ENCODE peak calls at places on chromosomes 7 and 10, in eight cellular contexts. One of them, this sample, is unnamed.
A peak's percentile ranks its signal among the peaks of the same experiment; 100 is the strongest.

GRCh38 chr10:71161429-71161828 is 50.9 kb upstream of the UNC5B start:
- DNase-seq in sigmoid colon: no peak
- DNase-seq in suprapubic skin: no peak
- DNase-seq in A549: no peak
- DNase-seq in K562: no peak
- DNase-seq in transverse colon: no peak
- DNase-seq in stomach: no peak
- DNase-seq in tibial nerve: no peak
- DNase-seq in this sample: no peak

GRCh38 chr7:40850017-40850416 is 715.2 kb downstream of the SUGCT start:
- DNase-seq in sigmoid colon: no peak
- DNase-seq in suprapubic skin: no peak
- DNase-seq in A549: no peak
- DNase-seq in K562: no peak
- DNase-seq in transverse colon: no peak
- DNase-seq in stomach: no peak
- DNase-seq in tibial nerve: no peak
- DNase-seq in this sample: no peak

GRCh38 chr7:155195939-155196523 is 101.6 kb upstream of the INSIG1 start:
- DNase-seq in sigmoid colon: no peak
- DNase-seq in suprapubic skin: no peak
- DNase-seq in A549: no peak
- DNase-seq in K562: no peak
- DNase-seq in transverse colon: no peak
- DNase-seq in stomach: no peak
- DNase-seq in tibial nerve: no peak
- DNase-seq in this sample: no peak

GRCh38 chr7:33916357-33917081 is 11.2 kb downstream of the BMPER start:
- DNase-seq in sigmoid colon: no peak
- DNase-seq in suprapubic skin: no peak
- DNase-seq in A549: no peak
- DNase-seq in K562: no peak
- DNase-seq in transverse colon: no peak
- DNase-seq in stomach: no peak
- DNase-seq in tibial nerve: no peak
- DNase-seq in this sample: no peak

GRCh38 chr7:66921918-66922486 is 977 bp downstream of the TMEM248 start:
- DNase-seq in sigmoid colon: no peak
- DNase-seq in suprapubic skin: no peak
- DNase-seq in A549: no peak
- DNase-seq in K562: peak; percentile 67
- DNase-seq in transverse colon: peak; percentile 22
- DNase-seq in stomach: no peak
- DNase-seq in tibial nerve: no peak
- DNase-seq in this sample: no peak

GRCh38 chr7:106773228-106773627 is 91.9 kb upstream of the PIK3CG start:
- DNase-seq in sigmoid colon: no peak
- DNase-seq in suprapubic skin: no peak
- DNase-seq in A549: peak; percentile 31
- DNase-seq in K562: no peak
- DNase-seq in transverse colon: no peak
- DNase-seq in stomach: no peak
- DNase-seq in tibial nerve: no peak
- DNase-seq in this sample: no peak

GRCh38 chr7:116249969-116250553 is 39.7 kb downstream of the TES start:
- DNase-seq in sigmoid colon: no peak
- DNase-seq in suprapubic skin: no peak
- DNase-seq in A549: peak; percentile 78
- DNase-seq in K562: peak; percentile 47
- DNase-seq in transverse colon: no peak
- DNase-seq in stomach: no peak
- DNase-seq in tibial nerve: no peak
- DNase-seq in this sample: no peak

GRCh38 chr10:8051109-8051781 is 3.2 kb upstream of the GATA3 start:
- DNase-seq in sigmoid colon: no peak
- DNase-seq in suprapubic skin: no peak
- DNase-seq in A549: no peak
- DNase-seq in K562: no peak
- DNase-seq in transverse colon: no peak
- DNase-seq in stomach: no peak
- DNase-seq in tibial nerve: no peak
- DNase-seq in this sample: no peak

GRCh38 chr10:99329238-99329890 is at the start of gene CNNM1:
- DNase-seq in sigmoid colon: peak; percentile 74
- DNase-seq in suprapubic skin: peak; percentile 78
- DNase-seq in A549: peak; percentile 77
- DNase-seq in K562: no peak
- DNase-seq in transverse colon: no peak
- DNase-seq in stomach: no peak
- DNase-seq in tibial nerve: no peak
- DNase-seq in this sample: no peak

GRCh38 chr7:99531354-99531765 is 20.6 kb downstream of the FAM200A start:
- DNase-seq in sigmoid colon: no peak
- DNase-seq in suprapubic skin: no peak
- DNase-seq in A549: peak; percentile 55
- DNase-seq in K562: no peak
- DNase-seq in transverse colon: no peak
- DNase-seq in stomach: no peak
- DNase-seq in tibial nerve: no peak
- DNase-seq in this sample: no peak

GRCh38 chr7:150914196-150914595 is 61.9 kb downstream of the AOC1 start:
- DNase-seq in sigmoid colon: no peak
- DNase-seq in suprapubic skin: no peak
- DNase-seq in A549: no peak
- DNase-seq in K562: no peak
- DNase-seq in transverse colon: no peak
- DNase-seq in stomach: no peak
- DNase-seq in tibial nerve: no peak
- DNase-seq in this sample: no peak

GRCh38 chr10:86899670-86900276 is 57.6 kb downstream of the MMRN2 start:
- DNase-seq in sigmoid colon: peak; percentile 86
- DNase-seq in suprapubic skin: no peak
- DNase-seq in A549: peak; percentile 77
- DNase-seq in K562: peak; percentile 33
- DNase-seq in transverse colon: peak; percentile 71
- DNase-seq in stomach: peak; percentile 63
- DNase-seq in tibial nerve: peak; percentile 91
- DNase-seq in this sample: no peak

GRCh38 chr10:101986277-101986971 is 69.5 kb downstream of the ARMH3 start:
- DNase-seq in sigmoid colon: no peak
- DNase-seq in suprapubic skin: no peak
- DNase-seq in A549: no peak
- DNase-seq in K562: no peak
- DNase-seq in transverse colon: peak; percentile 23
- DNase-seq in stomach: peak; percentile 53
- DNase-seq in tibial nerve: no peak
- DNase-seq in this sample: peak; percentile 67

GRCh38 chr10:111076682-111077661 is at the start of gene ADRA2A:
- DNase-seq in sigmoid colon: no peak
- DNase-seq in suprapubic skin: no peak
- DNase-seq in A549: peak; percentile 44
- DNase-seq in K562: no peak
- DNase-seq in transverse colon: peak; percentile 44
- DNase-seq in stomach: peak; percentile 30
- DNase-seq in tibial nerve: no peak
- DNase-seq in this sample: peak; percentile 90

GRCh38 chr10:10489086-10489485 is 528.6 kb upstream of the CELF2 start:
- DNase-seq in sigmoid colon: no peak
- DNase-seq in suprapubic skin: no peak
- DNase-seq in A549: no peak
- DNase-seq in K562: no peak
- DNase-seq in transverse colon: no peak
- DNase-seq in stomach: no peak
- DNase-seq in tibial nerve: no peak
- DNase-seq in this sample: no peak

GRCh38 chr10:30390207-30390606 is 41.1 kb upstream of the MTPAP start:
- DNase-seq in sigmoid colon: no peak
- DNase-seq in suprapubic skin: no peak
- DNase-seq in A549: no peak
- DNase-seq in K562: no peak
- DNase-seq in transverse colon: no peak
- DNase-seq in stomach: no peak
- DNase-seq in tibial nerve: no peak
- DNase-seq in this sample: no peak

GRCh38 chr10:30384791-30385201 is 35.7 kb upstream of the MTPAP start:
- DNase-seq in sigmoid colon: no peak
- DNase-seq in suprapubic skin: no peak
- DNase-seq in A549: peak; percentile 67
- DNase-seq in K562: no peak
- DNase-seq in transverse colon: no peak
- DNase-seq in stomach: no peak
- DNase-seq in tibial nerve: no peak
- DNase-seq in this sample: no peak

GRCh38 chr10:30386801-30387588 is 37.9 kb upstream of the MTPAP start:
- DNase-seq in sigmoid colon: no peak
- DNase-seq in suprapubic skin: no peak
- DNase-seq in A549: no peak
- DNase-seq in K562: no peak
- DNase-seq in transverse colon: no peak
- DNase-seq in stomach: no peak
- DNase-seq in tibial nerve: no peak
- DNase-seq in this sample: no peak

GRCh38 chr10:30389543-30389942 is 40.5 kb upstream of the MTPAP start:
- DNase-seq in sigmoid colon: no peak
- DNase-seq in suprapubic skin: no peak
- DNase-seq in A549: no peak
- DNase-seq in K562: no peak
- DNase-seq in transverse colon: no peak
- DNase-seq in stomach: no peak
- DNase-seq in tibial nerve: no peak
- DNase-seq in this sample: no peak

DNA sequence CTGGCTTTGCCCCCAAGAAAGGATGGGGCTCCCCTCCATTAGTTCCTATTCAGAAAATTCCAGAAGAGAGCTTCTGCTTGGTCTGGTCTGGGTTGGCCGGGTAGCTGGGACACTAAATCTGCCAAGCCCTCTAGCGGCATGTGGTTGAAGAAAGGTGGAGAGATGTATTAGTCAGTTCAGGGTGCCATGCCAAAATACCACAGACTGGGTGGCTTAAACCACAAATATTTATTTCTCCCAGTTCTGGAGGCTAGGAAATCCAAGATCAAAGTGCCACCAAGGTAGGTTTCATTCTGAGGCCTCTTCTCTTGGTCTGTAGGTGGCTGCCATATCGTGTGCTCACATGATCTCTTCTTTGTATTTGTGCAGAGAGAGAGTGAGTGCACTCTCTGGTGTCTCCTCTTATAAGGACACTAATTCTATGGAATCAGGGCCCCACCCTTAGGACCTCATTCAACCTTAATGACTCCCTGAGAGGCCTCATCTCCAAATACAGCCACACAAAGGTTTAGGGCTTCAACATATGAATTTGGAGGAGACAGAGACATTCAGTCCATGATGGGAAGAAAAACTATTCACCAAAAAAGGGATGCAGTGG is 38.7 kb upstream of the MTPAP start:
- DNase-seq in sigmoid colon: no peak
- DNase-seq in suprapubic skin: no peak
- DNase-seq in A549: peak; percentile 21
- DNase-seq in K562: no peak
- DNase-seq in transverse colon: no peak
- DNase-seq in stomach: no peak
- DNase-seq in tibial nerve: no peak
- DNase-seq in this sample: no peak
- TF ChIP-seq EP300 in sigmoid colon: no peak
- TF ChIP-seq EP300 in suprapubic skin: no peak
- TF ChIP-seq EP300 in A549: no peak
- TF ChIP-seq EP300 in K562: no peak
- TF ChIP-seq EP300 in transverse colon: no peak
- TF ChIP-seq EP300 in stomach: no peak
- TF ChIP-seq EP300 in tibial nerve: no peak
- TF ChIP-seq EP300 in this sample: no peak

DNA sequence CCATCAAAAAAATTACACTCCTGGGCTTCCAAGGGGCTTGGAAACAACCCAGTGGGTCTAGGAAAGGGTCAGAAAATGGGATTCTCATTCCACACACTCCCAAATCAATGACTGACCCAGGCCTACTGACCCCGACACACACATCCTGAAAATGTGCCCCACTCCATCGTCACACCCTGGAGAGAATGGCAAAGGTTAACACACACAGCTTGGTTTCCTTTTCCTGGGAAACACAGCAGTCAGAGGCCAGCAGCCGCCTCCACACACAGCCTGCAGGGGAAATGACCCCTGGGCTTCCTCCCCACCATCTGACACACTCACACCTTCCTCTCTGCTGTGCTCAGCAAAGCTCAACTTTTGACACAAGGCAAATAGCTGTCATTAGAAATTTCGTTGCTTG is 42.9 kb downstream of the SH3PXD2A start:
- DNase-seq in sigmoid colon: no peak
- DNase-seq in suprapubic skin: no peak
- DNase-seq in A549: no peak
- DNase-seq in K562: no peak
- DNase-seq in transverse colon: peak; percentile 37
- DNase-seq in stomach: no peak
- DNase-seq in tibial nerve: no peak
- DNase-seq in this sample: no peak
- TF ChIP-seq EP300 in sigmoid colon: no peak
- TF ChIP-seq EP300 in suprapubic skin: no peak
- TF ChIP-seq EP300 in A549: no peak
- TF ChIP-seq EP300 in K562: no peak
- TF ChIP-seq EP300 in transverse colon: no peak
- TF ChIP-seq EP300 in stomach: no peak
- TF ChIP-seq EP300 in tibial nerve: no peak
- TF ChIP-seq EP300 in this sample: no peak

GRCh38 chr7:44505595-44505994 is 15.1 kb upstream of the NUDCD3 start:
- DNase-seq in sigmoid colon: no peak
- DNase-seq in suprapubic skin: no peak
- DNase-seq in A549: no peak
- DNase-seq in K562: no peak
- DNase-seq in transverse colon: no peak
- DNase-seq in stomach: no peak
- DNase-seq in tibial nerve: no peak
- DNase-seq in this sample: no peak
- TF ChIP-seq EP300 in sigmoid colon: no peak
- TF ChIP-seq EP300 in suprapubic skin: no peak
- TF ChIP-seq EP300 in A549: no peak
- TF ChIP-seq EP300 in K562: no peak
- TF ChIP-seq EP300 in transverse colon: no peak
- TF ChIP-seq EP300 in stomach: no peak
- TF ChIP-seq EP300 in tibial nerve: no peak
- TF ChIP-seq EP300 in this sample: no peak

DNA sequence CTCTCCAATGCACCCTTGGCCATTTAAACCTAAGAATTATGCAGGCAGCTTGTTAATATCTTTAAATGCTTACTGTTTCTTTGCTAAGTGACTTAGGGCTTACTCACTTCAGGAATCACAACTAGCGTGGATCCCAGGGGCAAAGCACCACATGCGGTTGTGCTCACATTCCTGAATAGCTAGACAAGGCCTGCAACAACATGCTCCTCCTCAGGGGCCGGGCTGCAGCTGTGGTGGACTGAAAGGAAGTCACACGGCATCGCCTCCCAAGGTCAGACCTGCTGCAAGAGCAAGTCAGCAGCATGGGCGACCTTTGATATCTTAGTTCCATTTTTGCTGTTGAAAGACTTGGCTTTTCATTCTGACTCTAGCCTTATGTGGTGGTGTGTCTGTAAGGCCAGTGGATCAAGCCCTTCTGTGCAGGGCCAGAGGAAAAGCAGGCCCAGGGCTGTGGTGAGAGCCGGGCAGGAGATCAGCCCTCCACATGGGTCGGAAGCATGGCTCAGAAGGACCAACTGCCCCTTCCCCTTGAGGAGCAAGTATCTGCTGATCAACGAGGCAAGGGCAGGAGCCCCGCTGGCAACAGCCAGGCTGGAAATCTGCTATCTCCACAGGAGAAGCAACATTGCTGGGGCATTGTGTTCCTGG is 92.0 kb upstream of the MBL2 start:
- DNase-seq in sigmoid colon: no peak
- DNase-seq in suprapubic skin: no peak
- DNase-seq in A549: peak; percentile 5
- DNase-seq in K562: no peak
- DNase-seq in transverse colon: no peak
- DNase-seq in stomach: no peak
- DNase-seq in tibial nerve: peak; percentile 62
- DNase-seq in this sample: no peak
- TF ChIP-seq EP300 in sigmoid colon: no peak
- TF ChIP-seq EP300 in suprapubic skin: no peak
- TF ChIP-seq EP300 in A549: no peak
- TF ChIP-seq EP300 in K562: no peak
- TF ChIP-seq EP300 in transverse colon: no peak
- TF ChIP-seq EP300 in stomach: no peak
- TF ChIP-seq EP300 in tibial nerve: peak; percentile 20
- TF ChIP-seq EP300 in this sample: no peak

This sample was measured in upper lobe of left lung.